ENCODE peak calls at places on chromosomes 4 and X, in six cellular contexts. G is progenitor cell of endocrine pancreas; M is GM04504; D is mammary epithelial cell; L is pulmonary artery endothelial cell; A is activated CD8-positive, alpha-beta memory T cell treated with anti-CD3 and anti-CD28 coated beads, Interleukin-2, amount 50 U/mL, for 4 hours. X is an unnamed sample.

GRCh38 chr4:153634737-153635353 is 49.2 kb upstream of the TLR2 start:
- DNase-seq in G (no peak), M (no peak), D (no peak), L (no peak), A (no peak), X (peak; percentile 60)

GRCh38 chr4:124684301-124684700 is 28.2 kb downstream of the ANKRD50 start:
- DNase-seq in G (no peak), M (no peak), D (peak; percentile 52), L (no peak), A (no peak), X (peak; percentile 33)

GRCh38 chr4:73433140-73433539 is 2.9 kb upstream of the AFP start:
- DNase-seq in G (no peak), M (no peak), D (no peak), L (no peak), A (no peak), X (no peak)

GRCh38 chr4:128528793-128529553 is 241.4 kb upstream of the PGRMC2 start:
- DNase-seq in G (no peak), M (peak; percentile 95), D (peak; percentile 85), L (peak; percentile 85), A (no peak), X (peak; percentile 68)

GRCh38 chr4:150078996-150079581 is 844 bp downstream of the DCLK2 start:
- DNase-seq in G (peak; percentile 17), M (no peak), D (peak; percentile 5), L (no peak), A (no peak), X (peak; percentile 60)

GRCh38 chrX:39969826-39970569 is 127.8 kb downstream of the BCOR start:
- DNase-seq in G (no peak), M (no peak), D (no peak), L (no peak), A (no peak), X (peak; percentile 25)

GRCh38 chrX:118698516-118699247 is 28.7 kb upstream of the IL13RA1 start:
- DNase-seq in G (no peak), M (no peak), D (peak; percentile 39), L (no peak), A (no peak), X (no peak)

GRCh38 chr4:107292979-107293378 is 256.9 kb upstream of the DKK2 start:
- DNase-seq in G (no peak), M (no peak), D (peak; percentile 71), L (no peak), A (no peak), X (no peak)

GRCh38 chr4:102344955-102345794 is at the start of gene SLC39A8:
- DNase-seq in G (peak; percentile 62), M (peak; percentile 35), D (peak; percentile 80), L (peak; percentile 47), A (peak; percentile 85), X (peak; percentile 90)

GRCh38 chr4:118942465-118942864 is 53.8 kb downstream of the SYNPO2 start:
- DNase-seq in G (no peak), M (peak; percentile 46), D (peak; percentile 31), L (no peak), A (no peak), X (peak; percentile 74)

GRCh38 chr4:3312362-3312761 is 19.5 kb downstream of the RGS12 start:
- DNase-seq in G (no peak), M (no peak), D (no peak), L (no peak), A (no peak), X (no peak)

GRCh38 chrX:135384161-135384836 is 37.4 kb upstream of the SMIM10L2A start:
- DNase-seq in G (no peak), M (no peak), D (peak; percentile 23), L (no peak), A (no peak), X (no peak)

X was measured in A673.